ENCODE peak calls at places on chromosomes 4 and X, in six cellular contexts. F is H1, W is H9, T is mesenchymal stem cell, I is neuronal stem cell, R is IMR-90. V is an unnamed sample.

GRCh38 chrX:49995795-49996455 is 73.5 kb downstream of the CLCN5 start:
- DNase-seq in I (no peak), W (no peak), F (no peak), R (no peak), T (no peak), V (peak; percentile 58)

GRCh38 chr4:132642196-132642817 is 506.8 kb upstream of the PCDH10 start:
- DNase-seq in I (peak; percentile 53), R (peak; percentile 12), F (peak; percentile 51), W (peak; percentile 55), T (peak; percentile 67), V (peak; percentile 76)

GRCh38 chrX:47143894-47144625 is 442 bp downstream of the NDUFB11 start:
- DNase-seq in R (peak; percentile 16), T (peak; percentile 61), W (no peak), I (no peak), F (no peak), V (no peak)

GRCh38 chrX:139881572-139881971 is 51.3 kb downstream of the ATP11C start:
- DNase-seq in W (no peak), I (no peak), R (peak; percentile 46), F (no peak), T (peak; percentile 69), V (no peak)

GRCh38 chr4:14247767-14248166 is 620.2 kb upstream of the BOD1L1 start:
- DNase-seq in R (no peak), T (no peak), W (no peak), I (no peak), F (no peak), V (no peak)

GRCh38 chr4:48910511-48910910 is 3.9 kb upstream of the OCIAD2 start:
- DNase-seq in F (no peak), R (no peak), I (no peak), W (no peak), T (no peak), V (no peak)

GRCh38 chr4:136927172-136927571 is 605.1 kb downstream of the PCDH18 start:
- DNase-seq in I (no peak), R (peak; percentile 12), W (no peak), F (no peak), T (no peak), V (peak; percentile 78)

GRCh38 chrX:65932173-65933084 is 107.5 kb downstream of the VSIG4 start:
- DNase-seq in T (no peak), R (no peak), F (no peak), I (no peak), W (no peak), V (peak; percentile 18)

GRCh38 chrX:64843224-64843623 is 133.0 kb downstream of the ZC4H2 start:
- DNase-seq in T (no peak), R (no peak), F (no peak), W (no peak), I (no peak), V (no peak)

GRCh38 chrX:40832723-40833122 is 97.4 kb upstream of the MED14 start:
- DNase-seq in R (no peak), T (no peak), I (no peak), W (peak; percentile 48), F (no peak), V (no peak)

GRCh38 chr4:78704981-78705757 is 71.0 kb upstream of the BMP2K start:
- DNase-seq in T (no peak), W (no peak), I (no peak), R (peak; percentile 78), F (no peak), V (no peak)

GRCh38 chr4:36243355-36244256 is 708 bp downstream of the ARAP2 start:
- DNase-seq in F (peak; percentile 67), T (peak; percentile 25), R (peak; percentile 1), W (peak; percentile 32), I (peak; percentile 29), V (peak; percentile 49)

GRCh38 chrX:132490086-132490419 is 1.2 kb upstream of the MBNL3 start:
- DNase-seq in R (no peak), W (no peak), F (no peak), I (no peak), T (no peak), V (peak; percentile 10)

GRCh38 chrX:79366888-79367749 is at the start of gene ITM2A:
- DNase-seq in F (peak; percentile 53), I (peak; percentile 17), W (peak; percentile 60), R (no peak), T (no peak), V (peak; percentile 79)

GRCh38 chrX:79366556-79366887 is 612 bp downstream of the ITM2A start:
- DNase-seq in I (no peak), R (no peak), W (no peak), F (no peak), T (no peak), V (peak; percentile 5)

GRCh38 chr4:8911311-8912088 is 39.9 kb upstream of the HMX1 start:
- DNase-seq in I (no peak), F (peak; percentile 43), T (no peak), W (peak; percentile 26), R (no peak), V (no peak)

GRCh38 chr4:8400641-8401325 is 39.7 kb downstream of the ACOX3 start:
- DNase-seq in I (no peak), W (no peak), R (no peak), T (no peak), F (no peak), V (peak; percentile 25)

GRCh38 chrX:150635952-150636351 is 57.2 kb upstream of the MTMR1 start:
- DNase-seq in I (no peak), R (peak; percentile 84), F (no peak), W (no peak), T (peak; percentile 85), V (no peak)

GRCh38 chr4:78337216-78337615 is 214.4 kb upstream of the ANXA3 start:
- DNase-seq in R (no peak), I (no peak), F (no peak), T (no peak), W (no peak), V (no peak)

GRCh38 chrX:107738272-107738671 is 37.3 kb downstream of the TSC22D3 start:
- DNase-seq in I (no peak), F (no peak), T (no peak), W (no peak), R (no peak), V (no peak)

GRCh38 chrX:2500681-2501151 is at the start of the genes DHRSX and ZBED1:
- DNase-seq in W (no peak), R (no peak), T (peak; percentile 38), F (peak; percentile 67), I (peak; percentile 56), V (peak; percentile 48)

GRCh38 chr4:159946983-159947645 is 844.2 kb downstream of the RAPGEF2 start:
- DNase-seq in R (peak; percentile 45), I (peak; percentile 55), T (peak; percentile 62), W (no peak), F (no peak), V (peak; percentile 79)

GRCh38 chr4:145098675-145099037 is 545 bp downstream of the ABCE1 start:
- DNase-seq in I (no peak), F (no peak), R (peak; percentile 66), T (peak; percentile 79), W (no peak), V (no peak)

GRCh38 chr4:145099653-145100052 is 1.5 kb downstream of the ABCE1 start:
- DNase-seq in F (no peak), R (peak; percentile 5), W (no peak), T (no peak), I (no peak), V (no peak)

GRCh38 chr4:145097331-145097820 is 620 bp downstream of the ANAPC10 start:
- DNase-seq in R (no peak), T (no peak), I (no peak), W (no peak), F (no peak), V (no peak)

GRCh38 chr4:145101091-145101490 is 3.0 kb downstream of the ABCE1 start:
- DNase-seq in T (no peak), I (no peak), F (no peak), W (no peak), R (no peak), V (no peak)

GRCh38 chr4:145097821-145098674 is at the start of the genes ABCE1 and ANAPC10:
- DNase-seq in R (peak; percentile 99), F (peak; percentile 95), I (peak; percentile 95), T (peak; percentile 99), W (peak; percentile 96), V (peak; percentile 99)
- H2BK120ac ChIP-seq in R (peak within 1 kb of the TSS; percentile 88), F (no peak within 1 kb of the TSS), I (no peak within 1 kb of the TSS), T (peak within 1 kb of the TSS; percentile 39), W (no peak within 1 kb of the TSS), V (no peak within 1 kb of the TSS)

GRCh38 chr4:138790993-138791392 is 224.6 kb upstream of the NOCT start:
- DNase-seq in I (no peak), F (no peak), T (no peak), R (no peak), W (no peak), V (no peak)

GRCh38 chr4:138789796-138790195 is 225.8 kb upstream of the NOCT start:
- DNase-seq in T (no peak), I (no peak), R (no peak), F (no peak), W (no peak), V (no peak)

GRCh38 chr4:138788857-138789256 is 226.7 kb upstream of the NOCT start:
- DNase-seq in I (no peak), W (no peak), T (no peak), R (no peak), F (no peak), V (no peak)
- H2BK15ac ChIP-seq in I (no peak overlapping the region), W (no peak overlapping the region), T (no peak overlapping the region), R (no peak overlapping the region), F (no peak overlapping the region), V (no peak overlapping the region)

GRCh38 chr4:151100517-151100916 is 1.1 kb downstream of the RPS3A start:
- DNase-seq in I (no peak), R (no peak), F (no peak), W (no peak), T (no peak), V (no peak)
- H3K4me2 ChIP-seq in I (peak overlapping the region; percentile 52), R (peak overlapping the region; percentile 97), F (peak overlapping the region; percentile 78), W (peak overlapping the region; percentile 79), T (peak overlapping the region; percentile 76), V (peak overlapping the region; percentile 49)

DNA sequence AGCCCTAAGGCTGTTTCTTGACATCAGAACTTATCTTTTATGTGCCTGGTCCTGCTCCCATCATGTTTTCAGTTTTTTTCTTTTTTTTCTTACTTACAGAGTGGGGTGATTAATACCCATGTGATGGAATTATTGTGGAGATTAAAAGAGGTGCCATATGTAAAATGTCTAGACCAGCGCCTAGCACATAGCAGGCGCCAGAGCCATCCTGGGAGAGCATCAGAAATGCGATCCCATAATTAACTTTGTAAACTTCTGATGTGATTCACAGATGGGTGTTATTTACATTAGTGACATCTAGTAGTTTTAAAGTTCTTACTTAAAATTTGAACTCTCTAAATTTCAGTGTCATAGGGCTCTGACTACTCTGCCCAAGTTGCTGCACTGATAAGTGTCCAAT is 66.2 kb upstream of the PGRMC2 start:
- DNase-seq in R (peak; percentile 74), I (no peak), F (no peak), W (no peak), T (peak; percentile 90), V (no peak)
- H2BK120ac ChIP-seq in R (peak overlapping the region; percentile 95), I (no peak overlapping the region), F (no peak overlapping the region), W (no peak overlapping the region), T (no peak overlapping the region), V (no peak overlapping the region)

GRCh38 chr4:178215309-178215708 is 773.1 kb upstream of the AGA start:
- DNase-seq in R (no peak), T (no peak), F (no peak), W (no peak), I (no peak), V (no peak)
- H2BK15ac ChIP-seq in R (no peak overlapping the region), T (no peak overlapping the region), F (no peak overlapping the region), W (no peak overlapping the region), I (no peak overlapping the region), V (no peak overlapping the region)

V was measured in mesendoderm.